ENCODE peak calls at places on chromosomes 12 and 14, in ten cellular contexts. A is A549; S is cardiac muscle cell; R is choroid plexus epithelial cell; O is endothelial cell of umbilical vein; Y is IMR-90; M is CD4-positive, alpha-beta T cell; E is bronchial epithelial cell; L is lung; T is endothelial cell. N is an unnamed sample.

GRCh38 chr14:77717608-77718305 is 9.9 kb downstream of the SLIRP start:
- DNase-seq in M (no peak), S (no peak), T (no peak), Y (no peak), E (no peak), A (no peak), R (no peak), O (no peak), L (no peak), N (no peak)

GRCh38 chr12:30145351-30146017 is 361.7 kb upstream of the TMTC1 start:
- DNase-seq in A (no peak), R (peak; percentile 16), L (no peak), Y (no peak), T (no peak), M (no peak), S (no peak), E (no peak), O (no peak), N (no peak)

GRCh38 chr12:5063149-5063548 is 19.5 kb downstream of the KCNA5 start:
- DNase-seq in M (no peak), O (no peak), T (no peak), R (no peak), E (no peak), L (no peak), S (no peak), A (no peak), Y (no peak), N (no peak)

GRCh38 chr12:12979151-12979550 is 20.9 kb downstream of the HEBP1 start:
- DNase-seq in R (peak; percentile 83), A (no peak), L (no peak), E (no peak), T (no peak), O (peak; percentile 16), S (no peak), M (no peak), Y (peak; percentile 81), N (no peak)

GRCh38 chr14:35847636-35848035 is 21.5 kb downstream of the BRMS1L start:
- DNase-seq in R (no peak), E (no peak), T (no peak), S (no peak), L (no peak), M (no peak), Y (no peak), A (no peak), O (peak; percentile 52), N (no peak)

GRCh38 chr12:114678028-114678427 is 5.9 kb downstream of the TBX3 start:
- DNase-seq in O (no peak), T (no peak), L (no peak), M (no peak), S (no peak), E (no peak), A (no peak), R (no peak), Y (no peak), N (no peak)

GRCh38 chr12:125678589-125678993 is 613.4 kb downstream of the AACS start:
- DNase-seq in A (no peak), O (no peak), M (no peak), S (no peak), Y (no peak), L (no peak), T (no peak), R (no peak), E (no peak), N (no peak)

GRCh38 chr12:106049546-106049945 is 89.2 kb downstream of the NUAK1 start:
- DNase-seq in L (no peak), R (no peak), T (no peak), A (no peak), E (no peak), S (no peak), Y (no peak), M (no peak), O (no peak), N (no peak)

GRCh38 chr14:99454246-99454645 is 26.4 kb downstream of the SETD3 start:
- DNase-seq in L (no peak), M (no peak), S (no peak), T (no peak), O (no peak), E (no peak), A (no peak), Y (no peak), R (peak; percentile 30), N (no peak)

GRCh38 chr14:60639677-60640076 is 9.6 kb downstream of the SIX1 start:
- DNase-seq in M (no peak), S (no peak), E (no peak), A (no peak), R (no peak), O (no peak), L (no peak), T (no peak), Y (no peak), N (no peak)

GRCh38 chr14:60640859-60641721 is 8.2 kb downstream of the SIX1 start:
- DNase-seq in A (no peak), S (no peak), R (no peak), E (no peak), L (no peak), Y (no peak), M (no peak), T (no peak), O (no peak), N (no peak)

GRCh38 chr14:60634153-60634552 is 15.1 kb downstream of the SIX1 start:
- DNase-seq in R (no peak), Y (no peak), M (no peak), A (no peak), O (no peak), L (no peak), E (no peak), S (no peak), T (no peak), N (no peak)

GRCh38 chr14:60637138-60637489 is 12.2 kb downstream of the SIX1 start:
- DNase-seq in E (no peak), S (no peak), R (no peak), T (no peak), L (no peak), M (no peak), A (no peak), O (no peak), Y (no peak), N (no peak)

DNA sequence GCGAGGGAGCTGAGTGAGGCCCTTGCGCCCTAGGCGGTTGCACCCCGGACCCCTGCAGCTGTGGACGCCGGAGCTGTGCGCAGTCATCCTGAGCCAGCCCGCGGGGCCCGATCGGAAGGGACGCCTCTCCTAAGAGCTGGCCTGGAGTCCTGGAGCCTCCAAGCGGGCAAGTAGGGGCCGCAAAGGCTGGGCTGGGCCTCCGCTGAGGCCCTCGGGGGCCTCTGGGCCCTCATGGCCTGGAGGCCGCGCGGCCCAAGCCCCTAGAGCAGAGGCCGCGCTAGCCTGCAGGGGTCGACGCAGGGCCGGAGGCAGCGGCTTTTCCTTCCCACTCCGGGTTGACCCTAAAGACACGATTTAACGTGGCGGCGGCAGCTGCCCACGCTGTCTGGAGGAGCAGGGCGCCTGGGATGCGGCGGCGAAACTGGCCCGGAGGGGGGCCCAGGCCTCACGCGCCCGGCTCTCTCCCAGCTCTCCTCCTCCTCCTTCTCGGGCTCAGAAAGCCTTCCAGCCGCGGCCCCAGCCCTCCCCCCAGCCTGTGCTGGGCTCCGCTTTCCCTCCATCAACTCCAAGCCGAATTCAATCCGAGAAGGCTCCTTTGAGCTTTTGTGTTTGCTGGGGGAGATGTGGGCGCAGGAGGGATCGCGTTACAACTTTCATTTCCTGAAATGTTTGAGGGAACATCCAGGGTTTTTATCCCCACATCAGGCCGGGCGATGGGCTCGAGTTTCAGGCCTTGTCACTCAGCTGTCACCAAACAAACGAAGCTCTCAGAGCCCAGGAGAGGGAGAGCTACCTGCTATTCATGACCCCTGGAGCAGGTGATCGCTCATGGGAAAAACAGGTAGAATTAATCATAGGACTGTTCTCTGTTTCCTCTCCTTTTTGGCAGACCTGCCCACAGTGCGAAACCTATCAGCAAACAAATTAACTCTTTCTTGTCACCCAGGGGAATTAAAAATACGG is 11.5 kb downstream of the SIX1 start:
- DNase-seq in M (no peak), O (no peak), E (peak; percentile 31), S (no peak), A (no peak), T (peak; percentile 38), R (peak; percentile 68), Y (peak; percentile 53), L (no peak), N (no peak)
- TF ChIP-seq CTCF in M (no peak), O (no peak), E (peak; percentile 11), S (peak; percentile 3), A (no peak), T (no peak), R (no peak), Y (peak; percentile 9), L (no peak), N (no peak)

GRCh38 chr12:97680751-97681150 is 218.1 kb downstream of the RMST start:
- DNase-seq in A (no peak), Y (no peak), T (no peak), E (no peak), S (peak; percentile 62), O (no peak), M (no peak), R (no peak), L (peak; percentile 28), N (no peak)

GRCh38 chr12:97681612-97682504 is 219.3 kb downstream of the RMST start:
- DNase-seq in R (no peak), T (no peak), L (no peak), S (no peak), A (no peak), Y (no peak), M (no peak), E (no peak), O (no peak), N (peak; percentile 30)

GRCh38 chr12:97685360-97685759 is 222.8 kb downstream of the RMST start:
- DNase-seq in R (no peak), M (no peak), T (no peak), E (no peak), S (no peak), O (no peak), A (no peak), Y (no peak), L (no peak), N (no peak)
- TF ChIP-seq CTCF in R (no peak), M (no peak), T (no peak), E (no peak), S (no peak), O (no peak), A (no peak), Y (no peak), L (no peak), N (no peak)

DNA sequence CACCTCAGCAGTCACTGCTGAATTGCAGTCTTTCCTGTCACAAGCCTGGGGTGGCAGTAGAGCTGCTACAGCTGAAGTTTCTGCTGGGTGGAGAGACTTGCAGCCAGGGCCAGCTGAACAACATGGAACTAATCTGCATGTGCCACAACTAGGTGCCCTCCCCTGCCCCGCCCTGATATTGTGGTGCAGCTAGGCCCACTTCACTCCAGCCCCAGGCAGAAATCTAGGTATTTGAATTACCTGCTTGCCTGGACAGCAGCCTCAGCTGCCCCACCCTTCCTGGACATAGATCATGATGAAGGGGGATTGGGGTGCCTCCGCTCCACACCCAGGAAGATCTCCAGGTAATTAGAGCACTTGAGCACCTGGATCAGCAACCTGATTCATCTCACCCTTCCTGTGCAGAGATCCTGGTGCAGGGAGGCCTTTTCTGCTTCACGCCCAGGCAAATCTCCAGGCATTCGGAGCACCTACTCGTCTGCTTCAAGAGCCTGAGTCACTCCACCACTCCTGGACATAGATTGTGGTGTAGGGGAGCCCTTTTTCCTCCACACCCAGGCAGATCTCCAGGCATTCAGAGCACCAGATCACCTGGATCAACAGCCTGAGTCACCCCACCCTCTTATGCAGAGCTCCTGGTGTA is 477.0 kb downstream of the SOX5 start:
- DNase-seq in L (peak; percentile 70), O (no peak), M (no peak), S (no peak), R (no peak), A (no peak), E (peak; percentile 100), Y (no peak), T (no peak), N (no peak)
- TF ChIP-seq CTCF in L (no peak), O (no peak), M (no peak), S (no peak), R (no peak), A (no peak), E (peak; percentile 17), Y (no peak), T (no peak), N (no peak)

GRCh38 chr12:6367065-6367968 is 8.0 kb downstream of the SCNN1A start:
- DNase-seq in S (no peak), E (no peak), O (peak; percentile 67), R (peak; percentile 74), A (no peak), L (no peak), M (peak; percentile 24), T (no peak), Y (peak; percentile 28), N (peak; percentile 82)
- TF ChIP-seq CTCF in S (peak; percentile 39), E (peak; percentile 26), O (peak; percentile 49), R (peak; percentile 49), A (no peak), L (peak; percentile 23), M (peak; percentile 68), T (no peak), Y (peak; percentile 17), N (peak; percentile 23)

N was measured in GM13976.